ENCODE peak calls at places on chromosomes 2 and 18, in eight cellular contexts. One of them, this sample, is unnamed.
A peak's percentile ranks its signal among the peaks of the same experiment; 100 is the strongest.

GRCh38 chr2:134491796-134492441 is 226.9 kb downstream of the TMEM163 start:
- DNase-seq in AG08395: no peak
- DNase-seq in activated gamma-delta T cell treated with Interleukin-2 at 50 U/mL for 16 hours: no peak
- DNase-seq in CD4-positive, alpha-beta T cell: no peak
- DNase-seq in HepG2: peak; percentile 18
- DNase-seq in caudate nucleus: no peak
- DNase-seq in tibial nerve: no peak
- DNase-seq in NCI-H510A: peak; percentile 92
- DNase-seq in this sample: no peak

GRCh38 chr2:225911019-225911418 is 511.5 kb downstream of the NYAP2 start:
- DNase-seq in NCI-H510A: no peak
- DNase-seq in AG08395: no peak
- DNase-seq in activated gamma-delta T cell treated with Interleukin-2 at 50 U/mL for 16 hours: no peak
- DNase-seq in CD4-positive, alpha-beta T cell: no peak
- DNase-seq in HepG2: no peak
- DNase-seq in caudate nucleus: no peak
- DNase-seq in tibial nerve: no peak
- DNase-seq in this sample: no peak

GRCh38 chr2:165627463-165627862 is 158.0 kb downstream of the CSRNP3 start:
- DNase-seq in NCI-H510A: no peak
- DNase-seq in tibial nerve: no peak
- DNase-seq in HepG2: no peak
- DNase-seq in caudate nucleus: no peak
- DNase-seq in CD4-positive, alpha-beta T cell: no peak
- DNase-seq in AG08395: no peak
- DNase-seq in activated gamma-delta T cell treated with Interleukin-2 at 50 U/mL for 16 hours: no peak
- DNase-seq in this sample: no peak

GRCh38 chr2:64731746-64732145 is 78.0 kb upstream of the SERTAD2 start:
- DNase-seq in NCI-H510A: no peak
- DNase-seq in caudate nucleus: no peak
- DNase-seq in HepG2: no peak
- DNase-seq in AG08395: no peak
- DNase-seq in CD4-positive, alpha-beta T cell: no peak
- DNase-seq in activated gamma-delta T cell treated with Interleukin-2 at 50 U/mL for 16 hours: no peak
- DNase-seq in tibial nerve: no peak
- DNase-seq in this sample: no peak

GRCh38 chr2:210399440-210400041 is 77.0 kb downstream of the LANCL1 start:
- DNase-seq in NCI-H510A: no peak
- DNase-seq in caudate nucleus: no peak
- DNase-seq in CD4-positive, alpha-beta T cell: no peak
- DNase-seq in AG08395: no peak
- DNase-seq in activated gamma-delta T cell treated with Interleukin-2 at 50 U/mL for 16 hours: no peak
- DNase-seq in HepG2: peak; percentile 19
- DNase-seq in tibial nerve: no peak
- DNase-seq in this sample: no peak

GRCh38 chr2:150062416-150062815 is 425.1 kb downstream of the RND3 start:
- DNase-seq in CD4-positive, alpha-beta T cell: no peak
- DNase-seq in AG08395: peak; percentile 42
- DNase-seq in HepG2: no peak
- DNase-seq in NCI-H510A: no peak
- DNase-seq in activated gamma-delta T cell treated with Interleukin-2 at 50 U/mL for 16 hours: no peak
- DNase-seq in tibial nerve: no peak
- DNase-seq in caudate nucleus: no peak
- DNase-seq in this sample: peak; percentile 15

GRCh38 chr2:109375656-109376055 is 238.1 kb downstream of the SEPTIN10 start:
- DNase-seq in NCI-H510A: no peak
- DNase-seq in AG08395: no peak
- DNase-seq in activated gamma-delta T cell treated with Interleukin-2 at 50 U/mL for 16 hours: no peak
- DNase-seq in caudate nucleus: no peak
- DNase-seq in CD4-positive, alpha-beta T cell: no peak
- DNase-seq in HepG2: no peak
- DNase-seq in tibial nerve: no peak
- DNase-seq in this sample: no peak

GRCh38 chr2:121036226-121036692 is 248.7 kb downstream of the TFCP2L1 start:
- DNase-seq in tibial nerve: no peak
- DNase-seq in AG08395: no peak
- DNase-seq in caudate nucleus: no peak
- DNase-seq in NCI-H510A: peak; percentile 91
- DNase-seq in HepG2: peak; percentile 65
- DNase-seq in CD4-positive, alpha-beta T cell: no peak
- DNase-seq in activated gamma-delta T cell treated with Interleukin-2 at 50 U/mL for 16 hours: no peak
- DNase-seq in this sample: no peak

GRCh38 chr2:120979921-120980320 is 244.3 kb downstream of the GLI2 start:
- DNase-seq in AG08395: no peak
- DNase-seq in CD4-positive, alpha-beta T cell: no peak
- DNase-seq in caudate nucleus: no peak
- DNase-seq in HepG2: no peak
- DNase-seq in activated gamma-delta T cell treated with Interleukin-2 at 50 U/mL for 16 hours: no peak
- DNase-seq in NCI-H510A: no peak
- DNase-seq in tibial nerve: no peak
- DNase-seq in this sample: no peak

GRCh38 chr2:26333286-26333685 is 12.7 kb upstream of the SELENOI start:
- DNase-seq in caudate nucleus: no peak
- DNase-seq in NCI-H510A: no peak
- DNase-seq in HepG2: peak; percentile 85
- DNase-seq in activated gamma-delta T cell treated with Interleukin-2 at 50 U/mL for 16 hours: no peak
- DNase-seq in tibial nerve: no peak
- DNase-seq in AG08395: no peak
- DNase-seq in CD4-positive, alpha-beta T cell: no peak
- DNase-seq in this sample: no peak

GRCh38 chr2:203636896-203637818 is 69.3 kb upstream of the CD28 start:
- DNase-seq in AG08395: peak; percentile 58
- DNase-seq in caudate nucleus: no peak
- DNase-seq in tibial nerve: no peak
- DNase-seq in CD4-positive, alpha-beta T cell: no peak
- DNase-seq in activated gamma-delta T cell treated with Interleukin-2 at 50 U/mL for 16 hours: no peak
- DNase-seq in HepG2: no peak
- DNase-seq in NCI-H510A: no peak
- DNase-seq in this sample: no peak

GRCh38 chr2:190088917-190089316 is 26.4 kb upstream of the MSTN start:
- DNase-seq in caudate nucleus: no peak
- DNase-seq in CD4-positive, alpha-beta T cell: no peak
- DNase-seq in tibial nerve: no peak
- DNase-seq in AG08395: peak; percentile 56
- DNase-seq in NCI-H510A: peak; percentile 25
- DNase-seq in activated gamma-delta T cell treated with Interleukin-2 at 50 U/mL for 16 hours: peak; percentile 29
- DNase-seq in HepG2: peak; percentile 73
- DNase-seq in this sample: no peak

GRCh38 chr2:68926782-68927181 is 25.9 kb downstream of the GKN2 start:
- DNase-seq in tibial nerve: no peak
- DNase-seq in CD4-positive, alpha-beta T cell: no peak
- DNase-seq in HepG2: no peak
- DNase-seq in AG08395: no peak
- DNase-seq in activated gamma-delta T cell treated with Interleukin-2 at 50 U/mL for 16 hours: no peak
- DNase-seq in NCI-H510A: no peak
- DNase-seq in caudate nucleus: no peak
- DNase-seq in this sample: no peak

GRCh38 chr2:74037379-74037860 is 52.7 kb downstream of the TET3 start:
- DNase-seq in caudate nucleus: no peak
- DNase-seq in NCI-H510A: no peak
- DNase-seq in AG08395: peak; percentile 16
- DNase-seq in activated gamma-delta T cell treated with Interleukin-2 at 50 U/mL for 16 hours: no peak
- DNase-seq in tibial nerve: no peak
- DNase-seq in HepG2: no peak
- DNase-seq in CD4-positive, alpha-beta T cell: no peak
- DNase-seq in this sample: no peak

GRCh38 chr2:88187038-88187676 is 17.0 kb downstream of the THNSL2 start:
- DNase-seq in activated gamma-delta T cell treated with Interleukin-2 at 50 U/mL for 16 hours: no peak
- DNase-seq in HepG2: peak; percentile 70
- DNase-seq in AG08395: peak; percentile 65
- DNase-seq in caudate nucleus: peak; percentile 33
- DNase-seq in tibial nerve: no peak
- DNase-seq in CD4-positive, alpha-beta T cell: no peak
- DNase-seq in NCI-H510A: no peak
- DNase-seq in this sample: peak; percentile 54

GRCh38 chr18:68035709-68036522 is 519.4 kb upstream of the DSEL start:
- DNase-seq in activated gamma-delta T cell treated with Interleukin-2 at 50 U/mL for 16 hours: no peak
- DNase-seq in HepG2: no peak
- DNase-seq in CD4-positive, alpha-beta T cell: no peak
- DNase-seq in tibial nerve: no peak
- DNase-seq in AG08395: no peak
- DNase-seq in NCI-H510A: no peak
- DNase-seq in caudate nucleus: no peak
- DNase-seq in this sample: no peak